ENCODE peak calls at places on chromosomes 11 and 22, in four cellular contexts. M is nephron progenitor cell, Q is H1, J is AG04449. G is an unnamed sample.

GRCh38 chr11:65378208-65378927 is 4.1 kb downstream of the SLC25A45 start:
- DNase-seq in M (no peak), Q (no peak), J (no peak), G (no peak)

GRCh38 chr11:42462558-42463310 is 849.1 kb upstream of the API5 start:
- DNase-seq in M (no peak), Q (no peak), J (peak), G (no peak)

GRCh38 chr11:44290206-44290605 is 19.7 kb downstream of the ALX4 start:
- DNase-seq in M (no peak), Q (no peak), J (no peak), G (no peak)

GRCh38 chr11:120547871-120548681 is 36.5 kb downstream of the GRIK4 start:
- DNase-seq in M (no peak), Q (no peak), J (peak), G (peak)

GRCh38 chr11:70866834-70867233 is 385.5 kb downstream of the SHANK2 start:
- DNase-seq in M (no peak), Q (no peak), J (no peak), G (no peak)

GRCh38 chr22:44914026-44914721 is 95.6 kb downstream of the PHF21B start:
- DNase-seq in M (no peak), Q (no peak), J (no peak), G (no peak)

GRCh38 chr11:65121447-65121864 is 478 bp downstream of the FAU start:
- DNase-seq in M (no peak), Q (no peak), J (no peak), G (no peak)

GRCh38 chr22:22082960-22083359 is 100.4 kb upstream of the TOP3B start:
- DNase-seq in M (no peak), Q (no peak), J (no peak), G (no peak)

GRCh38 chr11:117037279-117037951 is 60.8 kb downstream of the SIK3 start:
- DNase-seq in M (no peak), Q (no peak), J (no peak), G (no peak)

GRCh38 chr11:84384637-84385227 is 1098.6 kb upstream of the CCDC90B start:
- DNase-seq in M (peak), Q (peak), J (peak), G (peak)

GRCh38 chr11:12088047-12088481 is 22.3 kb upstream of the MICAL2 start:
- DNase-seq in M (no peak), Q (no peak), J (peak), G (no peak)

GRCh38 chr11:38543311-38543710 is 1945.3 kb upstream of the RAG2 start:
- DNase-seq in M (no peak), Q (no peak), J (peak), G (no peak)

GRCh38 chr22:37746366-37747089 is 49.7 kb downstream of the TRIOBP start:
- DNase-seq in M (peak), Q (peak), J (no peak), G (peak)

GRCh38 chr11:66467034-66467659 is 442 bp downstream of the PELI3 start:
- DNase-seq in M (no peak), Q (no peak), J (no peak), G (peak)

GRCh38 chr22:46007848-46008261 is 30.9 kb upstream of the WNT7B start:
- DNase-seq in M (no peak), Q (no peak), J (peak), G (peak)

GRCh38 chr11:33996498-33997454 is 54.8 kb upstream of the CAPRIN1 start:
- DNase-seq in M (peak), Q (peak), J (no peak), G (peak)

GRCh38 chr11:9489366-9489765 is 28.6 kb downstream of the ZNF143 start:
- DNase-seq in M (no peak), Q (no peak), J (peak), G (no peak)

DNA sequence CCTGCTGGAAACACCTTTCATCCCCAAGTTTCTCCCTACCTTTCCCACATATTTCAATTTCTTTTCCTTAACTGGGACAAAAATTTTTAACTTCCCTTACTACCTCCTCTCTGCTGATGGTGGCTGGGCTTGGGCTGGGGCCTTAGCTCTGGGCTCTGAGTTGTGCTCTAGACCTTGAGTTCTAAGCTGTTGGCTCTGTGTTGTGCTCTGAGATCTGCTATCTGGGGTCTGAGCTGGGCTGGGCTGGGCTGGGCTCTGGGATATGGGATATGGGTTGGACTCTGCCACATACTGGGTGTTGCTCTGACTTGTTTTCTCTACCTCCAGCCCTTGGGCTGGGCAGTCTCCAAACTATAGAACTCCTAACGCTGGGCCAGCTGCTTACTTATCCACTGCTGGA is 41.8 kb downstream of the DNHD1 start:
- DNase-seq in M (no peak), Q (no peak), J (no peak), G (no peak)
- TF ChIP-seq CTCF in M (no peak), Q (no peak), J (no peak), G (no peak)

DNA sequence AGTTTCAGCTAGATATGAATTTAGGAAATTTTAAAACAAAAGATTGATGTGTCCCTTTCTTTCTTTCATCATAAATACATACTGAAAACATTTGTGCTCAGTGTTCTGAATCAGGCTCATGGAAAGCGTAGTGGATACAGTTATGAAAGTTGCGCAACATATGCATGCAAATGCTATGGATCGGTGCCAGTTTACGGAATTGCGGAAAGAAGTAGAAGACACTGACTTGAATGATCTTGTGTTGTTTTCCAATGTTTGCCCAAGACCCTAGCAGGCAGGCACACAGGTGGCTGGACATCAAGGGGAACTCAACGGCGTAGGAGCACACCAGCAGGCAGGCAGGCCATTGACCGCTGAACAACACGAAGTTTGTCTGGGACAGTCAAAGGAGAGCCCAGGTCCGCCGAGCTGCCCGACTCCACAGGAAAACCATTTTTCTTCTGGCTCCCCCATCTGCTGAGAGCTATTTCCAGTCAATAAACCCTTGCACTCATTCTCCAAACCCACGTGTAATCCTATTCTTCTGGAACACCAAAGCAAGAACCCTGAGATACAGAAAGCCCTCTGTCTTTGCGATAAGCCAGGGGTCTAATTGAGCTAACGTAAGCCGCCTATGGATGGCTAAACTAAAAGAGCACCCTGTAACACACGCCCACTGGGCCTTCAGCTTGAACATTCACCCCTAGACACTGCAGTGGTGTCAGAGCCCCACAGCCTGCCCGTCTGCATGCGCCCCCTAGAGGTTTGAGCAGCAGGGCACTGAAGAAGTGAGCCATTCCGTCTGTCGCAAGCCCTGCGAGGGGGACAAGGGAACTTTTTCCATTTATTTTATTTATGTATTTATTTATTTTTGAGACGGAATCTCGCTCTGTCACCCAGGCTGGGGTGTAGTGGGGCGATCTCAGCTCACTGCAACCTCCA is 7.4 kb upstream of the BIRC3 start:
- DNase-seq in M (no peak), Q (peak), J (no peak), G (no peak)
- TF ChIP-seq CTCF in M (peak), Q (peak), J (no peak), G (peak)

DNA sequence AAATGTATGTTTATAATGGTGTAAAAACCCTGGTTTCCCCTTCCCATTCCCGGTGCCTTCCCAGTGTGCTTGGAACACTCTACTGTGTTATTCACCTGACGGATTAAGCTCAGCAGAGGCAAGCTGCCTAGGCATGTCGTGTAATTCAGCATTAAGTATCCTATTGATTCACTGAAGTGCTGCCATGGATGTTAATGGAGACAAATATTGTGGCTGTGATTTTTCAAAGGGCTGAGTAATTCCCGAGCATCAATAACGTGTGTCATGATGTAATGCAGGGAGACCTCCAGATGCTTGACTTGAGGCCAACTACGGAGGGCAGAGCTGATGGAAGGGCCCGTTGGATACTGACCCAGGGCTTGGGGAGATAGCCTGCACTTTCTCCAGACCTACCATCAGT is 269.0 kb downstream of the ST3GAL4 start:
- DNase-seq in M (no peak), Q (no peak), J (no peak), G (no peak)
- TF ChIP-seq CTCF in M (no peak), Q (no peak), J (no peak), G (no peak)

DNA sequence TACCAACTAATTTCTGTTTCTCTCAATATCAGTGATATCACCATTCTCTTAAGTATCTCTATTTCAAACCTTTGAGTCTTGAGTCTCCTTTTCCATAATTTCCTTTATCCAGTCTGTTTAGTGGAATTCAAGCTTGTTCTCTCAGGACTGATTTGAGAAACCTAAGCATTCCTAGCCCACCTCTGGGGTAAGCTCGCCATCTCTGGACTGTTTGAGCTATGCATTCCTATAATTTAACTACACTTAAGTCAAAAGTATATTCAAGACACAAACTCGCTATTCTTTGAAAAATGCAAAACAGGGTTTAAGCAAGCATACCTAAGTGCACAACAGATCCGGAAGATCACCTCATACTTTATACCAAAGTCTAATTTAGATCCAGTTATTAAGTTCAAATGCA is 2.1 kb upstream of the DLAT start:
- DNase-seq in M (no peak), Q (no peak), J (no peak), G (no peak)
- TF ChIP-seq CTCF in M (no peak), Q (peak), J (no peak), G (no peak)

DNA sequence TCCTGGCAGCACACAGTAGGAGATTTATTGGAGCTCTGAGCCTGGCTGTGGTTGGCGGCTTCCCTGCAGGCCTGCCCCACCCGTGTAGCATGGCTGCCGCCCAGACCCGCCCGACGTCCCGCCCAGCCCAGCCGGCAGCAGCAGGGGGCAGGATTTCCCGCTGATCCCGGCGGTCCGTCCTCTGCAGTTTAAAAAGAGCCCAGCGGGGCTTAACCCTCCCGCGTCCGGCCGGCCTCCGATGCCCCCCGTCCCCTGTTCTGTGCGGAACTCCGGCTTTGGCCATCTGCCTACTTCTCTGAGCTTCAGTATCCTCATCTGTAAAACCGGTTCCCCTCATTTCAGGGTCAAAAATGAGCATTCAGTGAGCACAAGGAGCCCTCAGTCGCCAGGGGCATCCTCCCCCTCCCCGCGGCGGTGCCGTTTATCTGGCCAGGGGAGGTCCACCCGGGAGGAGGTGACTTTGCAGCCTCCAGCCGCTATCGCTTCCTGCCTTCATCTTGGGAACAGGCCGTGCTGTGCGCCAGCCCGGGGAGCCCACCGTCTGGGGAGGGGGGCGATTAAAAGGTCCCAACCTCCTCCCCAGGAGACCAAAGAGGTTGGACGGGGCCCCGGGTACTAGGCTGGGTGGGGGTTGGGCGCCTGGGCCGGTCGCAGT is at the start of gene GAS2L1:
- DNase-seq in M (peak), Q (peak), J (no peak), G (no peak)
- TF ChIP-seq CTCF in M (peak), Q (peak), J (peak), G (no peak)

DNA sequence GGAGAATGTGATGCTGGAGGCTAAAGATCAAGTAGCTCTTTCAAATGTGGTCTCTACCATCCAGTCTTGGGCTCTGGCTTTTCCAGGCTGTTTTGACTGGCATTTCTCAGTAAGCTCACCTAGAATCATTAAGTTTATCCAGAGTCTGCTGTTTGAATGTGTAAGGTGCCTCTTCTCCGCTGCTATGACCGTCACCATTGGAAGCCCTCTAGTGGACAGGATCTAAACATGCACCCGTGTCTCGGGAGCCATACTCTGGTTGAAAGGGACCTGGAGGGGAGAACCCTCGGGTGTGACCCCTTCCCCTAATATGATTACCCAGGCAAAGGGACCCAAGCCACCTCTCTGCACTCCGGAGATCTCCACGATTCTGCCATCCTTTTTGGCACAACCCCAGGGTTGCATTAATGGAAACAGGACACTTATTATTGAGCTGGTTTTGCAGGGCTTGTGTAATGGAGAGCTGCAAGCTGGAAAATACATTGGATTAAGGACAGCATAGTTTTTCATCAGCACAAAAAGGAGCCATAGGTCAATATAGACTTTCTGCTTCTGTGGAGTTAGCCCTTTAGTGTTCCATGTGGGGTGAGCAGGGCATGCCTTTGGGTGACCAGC is 191.0 kb upstream of the LARGE1 start:
- DNase-seq in M (peak), Q (peak), J (no peak), G (peak)
- TF ChIP-seq CTCF in M (peak), Q (peak), J (peak), G (peak)

DNA sequence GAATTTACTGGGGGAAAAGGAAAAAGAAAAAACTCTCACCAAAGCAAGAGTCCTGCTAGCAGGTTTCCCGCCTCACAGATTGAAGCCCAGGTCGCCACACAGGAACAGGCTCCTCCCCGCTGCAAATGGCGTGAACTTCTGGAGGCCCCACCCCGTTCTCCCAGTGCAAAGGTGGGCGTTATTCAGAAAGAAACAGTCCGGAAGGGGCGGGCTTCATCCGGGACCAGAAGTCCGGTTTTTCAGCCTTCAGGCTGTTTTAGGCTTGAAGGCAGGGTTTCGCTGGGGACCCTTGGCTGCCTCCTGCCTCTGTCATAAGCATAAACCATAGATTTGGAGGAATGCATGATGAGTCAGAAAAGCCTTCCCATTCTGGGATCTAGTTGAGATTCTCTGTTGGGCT is 148.3 kb upstream of the POU2AF2 start:
- DNase-seq in M (no peak), Q (no peak), J (no peak), G (no peak)
- TF ChIP-seq CTCF in M (no peak), Q (no peak), J (no peak), G (no peak)

GRCh38 chr11:134862168-134862567 is 450.1 kb upstream of the B3GAT1 start:
- DNase-seq in M (no peak), Q (no peak), J (no peak), G (no peak)

GRCh38 chr11:134857035-134857434 is 445.0 kb upstream of the B3GAT1 start:
- DNase-seq in M (no peak), Q (peak), J (no peak), G (no peak)

GRCh38 chr11:134861490-134862107 is 449.6 kb upstream of the B3GAT1 start:
- DNase-seq in M (no peak), Q (no peak), J (no peak), G (no peak)

GRCh38 chr11:134856371-134856971 is 444.4 kb upstream of the B3GAT1 start:
- DNase-seq in M (no peak), Q (peak), J (no peak), G (no peak)

DNA sequence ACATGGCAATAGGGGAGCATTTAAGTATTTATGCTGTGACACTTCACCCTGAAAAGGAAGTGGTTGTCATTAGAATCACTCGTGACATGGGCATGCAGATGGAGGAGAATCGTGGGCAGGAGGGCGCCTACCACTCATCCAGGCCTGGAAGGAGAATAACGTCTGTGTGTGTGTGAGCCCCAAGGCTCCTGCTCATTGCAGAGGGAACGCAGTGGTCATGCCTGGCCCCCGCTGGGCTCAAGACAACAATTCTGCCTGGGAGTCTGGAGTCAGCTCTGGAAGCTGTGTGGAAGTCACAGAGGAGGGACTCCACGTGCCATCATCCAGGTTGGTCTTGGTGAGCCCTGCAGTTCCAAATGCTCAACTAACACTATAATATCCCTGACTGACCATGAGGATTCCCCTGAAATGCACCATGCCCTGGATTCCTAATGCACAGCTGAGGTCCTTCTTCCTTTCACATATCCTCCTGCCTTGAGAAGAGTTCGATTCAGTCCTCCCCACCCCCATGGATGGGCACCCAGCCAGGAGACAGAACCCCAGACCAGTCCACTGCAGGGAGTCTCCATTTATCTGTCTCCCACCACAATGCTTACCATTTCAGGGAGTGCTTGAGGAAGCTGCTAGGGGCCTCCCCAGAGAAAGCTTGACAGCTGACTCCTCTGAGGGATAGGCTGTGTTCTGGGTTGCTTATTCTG is 446.9 kb upstream of the B3GAT1 start:
- DNase-seq in M (no peak), Q (no peak), J (no peak), G (no peak)
- TF ChIP-seq CTCF in M (no peak), Q (no peak), J (no peak), G (no peak)

DNA sequence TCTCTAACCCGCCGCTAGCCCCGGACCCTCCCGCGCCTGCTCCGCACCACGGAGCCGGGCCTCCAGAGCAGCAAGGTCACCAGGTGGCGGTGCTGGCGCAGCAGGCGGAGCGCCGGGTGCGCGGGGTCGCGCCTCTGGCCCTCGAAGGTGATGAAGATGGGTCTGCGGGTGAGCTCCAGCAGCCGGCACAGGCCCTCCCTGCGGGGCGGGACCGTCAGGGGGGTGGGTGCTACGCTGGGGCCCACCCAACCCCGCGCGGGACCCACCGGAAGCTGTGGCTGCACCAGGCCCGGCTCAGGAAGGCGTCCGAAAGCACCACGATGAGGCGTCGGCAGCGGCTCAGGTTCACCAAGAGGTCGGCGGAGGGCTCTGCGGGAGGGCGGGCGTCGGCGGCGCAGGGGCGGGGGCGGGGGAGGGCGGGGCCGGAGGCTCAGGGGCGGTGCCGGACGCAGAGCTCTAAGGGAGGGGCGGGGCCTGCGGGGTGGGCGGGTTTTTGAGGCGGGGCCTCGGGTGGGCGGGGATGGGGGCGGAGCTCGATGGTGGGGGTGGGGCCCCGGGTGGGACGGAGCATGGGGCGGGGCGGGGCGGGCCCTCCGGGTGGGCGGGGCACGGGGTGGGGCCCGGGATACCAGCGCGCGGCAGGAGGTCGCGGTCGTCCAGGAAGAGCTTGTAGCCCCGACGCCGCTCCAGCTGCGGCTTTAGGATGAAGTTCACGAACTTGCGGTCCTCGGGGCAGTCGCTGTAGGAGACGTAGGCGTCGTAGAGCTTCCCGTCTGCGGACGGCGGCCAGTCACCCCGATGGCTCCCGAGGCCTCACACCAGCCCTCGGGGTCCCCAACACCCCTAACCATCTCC is 7.8 kb downstream of the SIGIRR start:
- DNase-seq in M (peak), Q (peak), J (no peak), G (peak)
- TF ChIP-seq CTCF in M (no peak), Q (peak), J (no peak), G (no peak)

GRCh38 chr22:20777420-20778177 is 3.7 kb downstream of the SERPIND1 start:
- DNase-seq in M (no peak), Q (no peak), J (peak), G (no peak)
- TF ChIP-seq CTCF in M (no peak), Q (no peak), J (no peak), G (no peak)